ENCODE peak calls at places on chromosomes 13 and 19, in five cellular contexts. M, C, N, H and S are unnamed samples.
A peak's percentile ranks its signal among the peaks of the same experiment; 100 is the strongest.

GRCh38 chr13:60351326-60351725 is 45.7 kb upstream of the TDRD3 start:
- DNase-seq in M (no peak), C (no peak), N (peak; percentile 54), H (no peak), S (peak; percentile 62)

GRCh38 chr13:84925443-84925842 is 873.8 kb downstream of the SLITRK6 start:
- DNase-seq in M (no peak), C (no peak), N (no peak), H (no peak), S (peak; percentile 37)

GRCh38 chr19:42596391-42597071 is 1.8 kb upstream of the CEACAM8 start:
- DNase-seq in M (peak; percentile 56), C (peak; percentile 57), N (no peak), H (peak; percentile 59), S (no peak)

GRCh38 chr19:39007096-39007495 is 25.3 kb downstream of the FBXO27 start:
- DNase-seq in M (no peak), C (no peak), N (no peak), H (no peak), S (no peak)

GRCh38 chr19:13093407-13094284 is 9.0 kb downstream of the LYL1 start:
- DNase-seq in M (peak; percentile 73), C (peak; percentile 92), N (peak; percentile 67), H (peak; percentile 76), S (peak; percentile 67)

GRCh38 chr19:38266981-38267597 is 2.7 kb downstream of the SPINT2 start:
- DNase-seq in M (no peak), C (no peak), N (no peak), H (peak; percentile 66), S (peak; percentile 32)

GRCh38 chr19:2333027-2333806 is 4.7 kb downstream of the SPPL2B start:
- DNase-seq in M (no peak), C (no peak), N (no peak), H (peak; percentile 70), S (no peak)

GRCh38 chr19:55641376-55642152 is 762 bp downstream of the ZNF580 start:
- DNase-seq in M (no peak), C (peak; percentile 42), N (no peak), H (peak; percentile 41), S (no peak)

GRCh38 chr13:110380359-110381028 is 73.4 kb downstream of the COL4A2 start:
- DNase-seq in M (no peak), C (no peak), N (peak; percentile 57), H (no peak), S (peak; percentile 71)

GRCh38 chr13:26062853-26063444 is 11.1 kb upstream of the SHISA2 start:
- DNase-seq in M (no peak), C (peak; percentile 18), N (no peak), H (peak; percentile 66), S (peak; percentile 23)

GRCh38 chr19:38674388-38675133 is 27.1 kb downstream of the ACTN4 start:
- DNase-seq in M (no peak), C (no peak), N (no peak), H (no peak), S (no peak)

GRCh38 chr19:6480843-6481415 is 658 bp downstream of the DENND1C start:
- DNase-seq in M (no peak), C (peak; percentile 32), N (no peak), H (no peak), S (no peak)

GRCh38 chr19:6483235-6483634 is 1.6 kb upstream of the DENND1C start:
- DNase-seq in M (no peak), C (no peak), N (no peak), H (no peak), S (no peak)

GRCh38 chr19:6479836-6480398 is 1.7 kb downstream of the DENND1C start:
- DNase-seq in M (no peak), C (peak; percentile 9), N (no peak), H (no peak), S (no peak)

GRCh38 chr19:6482343-6482686 is 728 bp upstream of the DENND1C start:
- DNase-seq in M (no peak), C (no peak), N (no peak), H (no peak), S (no peak)

DNA sequence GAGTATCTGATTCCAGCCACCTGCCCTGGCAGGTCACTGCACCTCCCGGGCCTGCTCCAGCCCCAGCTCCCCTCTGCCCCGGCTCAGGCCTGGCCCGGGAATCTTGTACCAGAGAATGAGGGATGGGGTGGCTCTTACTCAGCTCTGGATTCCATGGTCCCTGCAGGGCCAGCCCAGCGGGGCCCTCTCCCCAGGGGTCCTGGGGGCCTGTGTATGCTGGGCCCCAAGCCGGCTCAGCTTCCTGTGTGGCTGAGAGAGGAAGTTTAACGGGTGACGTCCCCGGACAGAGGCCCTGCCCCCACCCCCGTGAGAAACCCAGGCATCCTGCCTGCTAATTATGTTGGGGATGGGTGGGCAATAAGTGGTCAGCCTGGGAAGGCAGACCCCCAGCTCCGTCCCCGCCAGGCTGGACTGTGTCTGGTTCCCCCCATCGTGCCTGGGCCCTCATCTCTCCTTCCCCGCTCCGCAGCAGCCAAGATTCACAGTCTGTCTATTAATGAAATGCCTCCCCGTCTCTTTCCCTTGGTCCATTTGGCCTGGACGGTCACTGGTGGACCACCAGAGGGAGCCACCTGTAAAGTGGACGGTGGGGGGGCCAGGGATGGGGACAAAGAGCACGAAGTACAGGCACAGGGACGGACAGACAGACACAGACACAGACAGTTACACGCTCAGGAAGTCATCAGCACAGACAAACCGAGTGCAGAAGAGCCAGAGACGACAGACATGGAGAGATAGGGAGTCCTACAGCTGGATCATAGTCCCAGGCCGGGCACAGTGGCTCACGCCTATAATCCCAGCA is at the start of gene DENND1C:
- DNase-seq in M (peak; percentile 67), C (peak; percentile 80), N (no peak), H (peak; percentile 59), S (no peak)
- TF ChIP-seq CTCF in M (no peak), C (peak; percentile 88), N (peak; percentile 49), H (peak; percentile 7), S (peak; percentile 72)

GRCh38 chr13:66492479-66492878 is 737.7 kb downstream of the PCDH9 start:
- DNase-seq in M (no peak), C (no peak), N (no peak), H (no peak), S (no peak)
- TF ChIP-seq CTCF in M (no peak), C (no peak), N (no peak), H (no peak), S (peak; percentile 32)

GRCh38 chr19:29527500-29528328 is 1.9 kb downstream of the VSTM2B start:
- DNase-seq in M (no peak), C (no peak), N (no peak), H (no peak), S (no peak)
- TF ChIP-seq CTCF in M (no peak), C (no peak), N (no peak), H (no peak), S (peak; percentile 22)

DNA sequence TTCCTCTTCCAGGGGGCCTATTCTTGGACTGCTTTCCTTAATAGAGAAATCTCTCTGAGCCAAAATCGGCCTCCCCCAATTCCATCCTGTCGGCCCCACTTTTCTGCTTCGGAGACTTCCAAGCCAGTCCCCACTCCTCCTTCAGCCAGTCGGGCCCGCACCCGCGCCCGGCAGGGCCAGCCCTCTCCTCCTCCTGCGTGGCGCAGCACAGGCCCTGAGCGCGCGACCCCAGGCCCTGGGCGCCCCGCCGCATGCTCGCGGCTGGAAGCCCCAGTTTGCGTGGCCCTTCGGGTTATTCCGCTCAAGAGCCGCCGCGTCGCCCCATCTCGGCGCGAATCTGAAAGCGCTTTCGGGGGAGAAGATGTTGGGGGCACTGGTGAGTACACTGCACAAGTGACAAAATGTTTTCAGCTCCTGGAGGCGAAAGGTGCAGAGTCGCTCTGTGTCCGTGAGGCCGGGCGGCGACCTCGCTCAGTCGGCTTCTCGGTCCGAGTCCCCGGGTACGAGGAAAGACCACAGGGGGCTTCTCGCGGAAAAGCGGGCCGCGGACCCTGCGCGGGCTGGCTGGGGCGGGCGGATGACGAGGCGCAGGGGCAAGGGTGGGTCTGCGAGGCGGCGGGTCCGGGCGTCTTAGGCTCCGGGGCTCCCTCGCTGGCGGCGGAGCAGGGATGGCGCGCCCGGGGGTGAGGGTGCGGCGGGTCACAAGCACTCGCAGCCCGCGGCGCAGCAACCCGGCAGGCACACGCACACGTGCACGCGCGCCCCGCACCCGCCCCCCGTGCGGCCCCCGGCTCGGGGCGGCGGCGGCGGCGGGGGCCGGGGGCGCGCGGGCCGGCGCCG is at the start of gene IL17D:
- DNase-seq in M (peak; percentile 40), C (peak; percentile 63), N (no peak), H (peak; percentile 37), S (no peak)
- TF ChIP-seq CTCF in M (no peak), C (no peak), N (no peak), H (no peak), S (peak; percentile 35)

GRCh38 chr13:49098771-49099512 is 121.2 kb upstream of the MLNR start:
- DNase-seq in M (no peak), C (no peak), N (no peak), H (no peak), S (peak; percentile 12)
- TF ChIP-seq CTCF in M (no peak), C (peak; percentile 53), N (peak; percentile 28), H (no peak), S (peak; percentile 69)

DNA sequence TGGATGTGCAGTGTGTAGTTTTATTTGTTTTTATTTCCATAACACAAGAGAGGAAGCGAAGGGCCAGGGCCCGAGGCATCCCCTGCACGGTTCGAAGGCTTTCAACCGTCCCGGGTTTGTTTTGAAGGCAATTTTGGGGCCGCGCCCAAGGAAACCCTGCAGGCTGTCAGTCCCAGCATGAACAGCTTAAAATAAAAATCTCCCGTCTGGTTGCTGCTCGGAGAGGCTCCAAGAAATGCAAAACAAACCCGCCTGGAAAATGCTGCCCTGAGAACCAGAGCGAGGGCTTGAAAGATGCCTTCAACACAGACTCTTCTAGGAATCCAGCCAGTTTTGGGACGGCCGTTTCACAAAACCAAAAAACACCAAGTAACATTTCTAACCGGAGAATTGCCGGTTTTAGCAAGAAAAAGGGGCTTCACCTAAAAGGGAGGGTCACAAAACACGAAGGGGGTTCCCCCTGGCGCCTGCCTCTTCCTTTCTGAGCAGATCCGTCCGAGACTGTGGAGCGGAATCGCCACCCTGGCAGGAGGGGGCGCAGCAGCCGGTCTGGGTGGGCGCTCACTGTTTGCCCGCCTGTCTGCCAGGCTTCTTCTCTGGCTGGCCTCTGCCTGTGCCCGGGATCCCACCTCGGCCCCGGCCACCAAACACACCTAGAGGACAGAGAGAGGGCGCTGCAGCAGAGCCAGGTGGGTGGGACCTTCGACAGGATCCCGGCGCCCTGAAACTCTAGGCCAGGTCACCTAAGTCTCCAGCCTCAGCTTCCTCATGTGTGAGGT is 15.8 kb downstream of the LSM4 start:
- DNase-seq in M (no peak), C (no peak), N (no peak), H (no peak), S (no peak)
- TF ChIP-seq CTCF in M (no peak), C (no peak), N (no peak), H (no peak), S (no peak)